ENCODE peak calls at places on chromosome X, in eight cellular contexts. Y is GM23248, F is HCT116, R is neuronal stem cell, Z is endodermal cell, Q is mesendoderm, T is SK-N-SH, D is H9. U is an unnamed sample.

GRCh38 chrX:38672646-38673045 is 111.3 kb downstream of the TSPAN7 start:
- DNase-seq in Z (no peak), F (no peak), T (no peak), Q (no peak), Y (no peak), D (no peak), R (no peak), U (no peak)

GRCh38 chrX:97006167-97006566 is 122.5 kb downstream of the RPA4 start:
- DNase-seq in F (no peak), Z (no peak), Q (no peak), D (no peak), R (no peak), Y (no peak), T (no peak), U (no peak)

GRCh38 chrX:19823031-19823430 is 64.4 kb downstream of the SH3KBP1 start:
- DNase-seq in F (no peak), R (no peak), T (no peak), Z (no peak), Y (no peak), D (no peak), Q (no peak), U (no peak)

GRCh38 chrX:43968347-43968746 is 4.8 kb downstream of the NDP start:
- DNase-seq in F (no peak), T (no peak), Y (no peak), Z (no peak), R (no peak), Q (no peak), D (no peak), U (no peak)

GRCh38 chrX:36909584-36909983 is 98.6 kb upstream of the FAM47C start:
- DNase-seq in Q (no peak), Z (no peak), T (no peak), Y (no peak), R (no peak), D (no peak), F (no peak), U (no peak)

GRCh38 chrX:76433219-76433618 is 5.7 kb downstream of the MAGEE1 start:
- DNase-seq in D (no peak), Y (no peak), T (no peak), F (no peak), Z (no peak), R (no peak), Q (no peak), U (no peak)

GRCh38 chrX:121649414-121649813 is 602.0 kb downstream of the GLUD2 start:
- DNase-seq in Z (no peak), Q (no peak), D (no peak), Y (no peak), F (no peak), T (no peak), R (no peak), U (no peak)

GRCh38 chrX:109886122-109886761 is 116.7 kb upstream of the TMEM164 start:
- DNase-seq in Q (peak), Y (peak), T (peak), R (peak), Z (peak), D (peak), F (peak), U (peak)

GRCh38 chrX:149010026-149010898 is 494.8 kb downstream of the IDS start:
- DNase-seq in Q (no peak), D (no peak), Y (no peak), T (no peak), F (no peak), R (no peak), Z (no peak), U (no peak)

DNA sequence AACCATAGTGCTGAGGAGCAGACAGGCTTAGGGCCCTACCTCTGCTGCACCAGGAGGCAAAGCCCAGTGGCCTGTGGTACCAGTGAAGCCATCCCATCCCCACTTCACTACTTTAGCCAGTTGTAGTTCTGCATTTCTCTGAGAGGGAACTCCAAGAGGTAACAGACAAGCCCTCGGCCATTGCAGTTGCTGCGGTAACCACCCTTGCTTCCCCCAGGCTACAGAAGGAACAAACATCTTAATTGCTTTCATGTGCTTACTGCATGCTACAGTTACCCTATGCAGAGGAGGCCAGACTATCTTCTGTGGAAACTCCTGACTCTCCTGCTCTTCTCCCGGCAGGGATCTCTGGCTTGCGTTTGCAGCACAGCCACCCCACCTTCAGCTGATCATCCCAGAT is 67.8 kb downstream of the SPIN4 start:
- DNase-seq in R (no peak), F (no peak), Q (peak), D (no peak), T (no peak), Y (peak), Z (no peak), U (no peak)
- H3K9ac ChIP-seq in R (no peak), F (no peak), Q (no peak), D (no peak), T (no peak), Y (no peak), Z (no peak), U (no peak)

DNA sequence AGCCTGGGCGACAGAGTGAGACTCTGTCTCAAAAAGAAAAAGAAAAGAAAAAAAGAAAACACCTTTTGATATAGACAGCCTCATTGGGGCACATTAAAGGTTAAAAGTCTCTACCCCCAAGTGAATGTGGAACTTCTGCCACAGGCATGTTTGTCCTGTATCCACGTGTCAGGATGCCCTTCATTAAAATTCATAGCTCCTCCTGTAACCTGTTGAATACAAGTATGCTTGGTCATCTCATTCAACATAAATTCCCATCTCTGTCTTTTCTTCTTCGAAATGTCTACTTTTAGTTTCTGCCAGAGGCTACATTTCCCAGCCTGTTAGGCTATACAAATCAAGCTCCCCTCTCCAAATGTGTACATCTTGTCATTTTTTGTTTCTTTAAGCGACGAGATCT is 25.8 kb downstream of the P2RY8 start:
- DNase-seq in T (no peak), Y (no peak), D (no peak), R (no peak), Z (no peak), F (no peak), Q (no peak), U (no peak)
- H3K9ac ChIP-seq in T (no peak), Y (no peak), D (no peak), R (no peak), Z (no peak), F (no peak), Q (no peak), U (no peak)

DNA sequence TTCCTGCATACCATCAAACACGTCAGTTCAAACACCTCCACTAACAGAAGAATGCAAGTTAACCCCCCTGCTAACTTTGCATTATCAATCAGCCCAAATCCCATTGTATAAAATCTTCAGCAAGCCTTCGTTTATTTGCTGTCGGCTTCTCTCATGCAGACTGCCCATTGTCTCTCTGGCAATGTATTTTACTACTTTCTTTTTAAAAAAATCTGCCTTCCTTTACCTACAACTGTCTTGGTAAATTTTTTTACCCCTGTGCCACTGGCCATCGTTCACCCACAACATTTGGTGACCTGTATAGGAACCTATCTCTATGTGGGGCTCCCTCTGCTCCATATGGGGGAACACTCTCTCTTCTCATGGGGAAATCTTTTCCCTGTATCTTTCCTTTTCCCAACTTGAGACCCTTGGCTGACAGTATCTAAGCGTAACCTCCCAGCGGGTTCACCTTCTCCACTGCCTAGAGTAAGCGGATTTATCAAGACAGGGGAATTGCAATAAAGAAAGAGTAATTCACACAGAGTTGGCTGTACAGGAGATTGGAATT is 244.6 kb downstream of the CPXCR1 start:
- DNase-seq in T (no peak), R (no peak), D (no peak), Z (peak), Y (no peak), Q (peak), F (no peak), U (no peak)
- H3K9ac ChIP-seq in T (no peak), R (no peak), D (no peak), Z (no peak), Y (no peak), Q (no peak), F (no peak), U (no peak)

GRCh38 chrX:139931646-139932076 is 1.2 kb downstream of the ATP11C start:
- DNase-seq in D (no peak), R (no peak), F (no peak), T (peak), Y (no peak), Z (peak), Q (no peak), U (no peak)
- H3K9ac ChIP-seq in D (peak), R (peak), F (peak), T (peak), Y (peak), Z (peak), Q (peak), U (peak)

DNA sequence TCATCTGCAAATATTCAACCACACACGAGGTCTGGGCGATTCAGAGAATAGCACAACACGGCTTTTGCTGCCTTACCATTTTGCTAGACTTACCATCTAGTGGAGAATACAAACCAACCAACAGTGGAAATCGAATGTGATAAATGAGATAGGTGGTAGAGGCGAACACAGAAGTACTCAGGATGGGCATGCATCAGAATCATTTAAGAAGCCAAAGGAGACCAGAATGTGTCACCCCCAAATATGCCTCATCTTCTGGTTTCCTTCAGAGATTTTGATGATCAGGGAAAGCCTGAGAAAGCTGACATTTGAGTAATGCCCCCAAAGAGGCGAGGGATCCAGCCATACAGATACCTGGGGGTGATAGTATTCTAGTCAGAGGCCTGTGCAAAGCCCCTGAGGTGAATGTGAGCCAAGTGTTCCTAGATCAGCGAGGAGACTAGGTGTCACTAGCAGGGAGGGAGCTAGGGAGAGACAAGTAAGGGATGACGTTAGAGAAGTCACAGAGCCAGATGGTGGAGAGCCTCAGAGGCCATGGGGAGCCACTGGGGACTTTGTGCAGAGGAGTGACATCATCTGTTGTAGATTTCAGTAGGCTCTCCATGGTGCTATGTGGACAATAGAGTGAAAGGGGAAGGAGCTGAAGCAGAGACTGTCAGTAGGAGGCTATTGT is 1.7 kb downstream of the MTMR1 start:
- DNase-seq in F (no peak), Z (no peak), R (no peak), Y (no peak), D (no peak), Q (no peak), T (no peak), U (no peak)
- H3K9ac ChIP-seq in F (no peak), Z (no peak), R (no peak), Y (peak), D (no peak), Q (no peak), T (no peak), U (no peak)

DNA sequence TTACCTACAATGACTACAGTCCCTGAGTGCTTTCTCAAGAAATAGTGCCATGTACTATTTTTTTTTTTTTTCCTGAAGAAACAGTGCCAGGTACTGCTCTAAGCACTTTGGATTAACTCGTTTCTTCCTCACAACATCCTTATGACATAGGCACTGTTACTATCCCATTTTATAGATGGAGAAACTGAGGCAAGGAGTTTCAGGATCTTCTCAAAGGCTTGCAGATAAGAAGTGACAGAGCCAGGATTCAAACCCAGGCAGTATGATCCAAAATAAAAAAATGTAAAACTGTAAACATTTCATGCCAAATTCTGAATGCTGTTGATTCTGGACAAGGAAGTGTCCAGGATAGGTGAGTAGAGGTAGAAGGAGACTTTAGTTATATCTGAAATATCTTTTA is 1.1 kb downstream of the FANCB start:
- DNase-seq in F (no peak), D (no peak), Y (no peak), Q (no peak), R (no peak), T (no peak), Z (no peak), U (no peak)
- H3K9ac ChIP-seq in F (no peak), D (no peak), Y (peak), Q (no peak), R (no peak), T (no peak), Z (no peak), U (no peak)